ENCODE peak calls at places on chromosomes 6 and 20, in ten cellular contexts. I is pancreas; X is AG04450; L is cardiac muscle cell; J is CD8-positive, alpha-beta memory T cell; E is fibroblast of lung; O is ovary; H is SJSA1; P is CD8-positive, alpha-beta T cell; F is tibial nerve. T is an unnamed sample.

GRCh38 chr6:6749791-6750434 is 161.4 kb downstream of the LY86 start:
- DNase-seq in I (no peak), X (peak), L (peak), J (no peak), E (peak), O (peak), H (peak), P (no peak), F (peak), T (no peak)

GRCh38 chr6:11625302-11625701 is 87.8 kb downstream of the TMEM170B start:
- DNase-seq in I (no peak), X (no peak), L (no peak), J (no peak), E (no peak), O (no peak), H (peak), P (no peak), F (no peak), T (no peak)

GRCh38 chr6:3382399-3383279 is 74.2 kb downstream of the SLC22A23 start:
- DNase-seq in I (no peak), X (no peak), L (no peak), J (no peak), E (peak), O (no peak), H (peak), P (no peak), F (no peak), T (no peak)

GRCh38 chr20:48722002-48722731 is 105.6 kb downstream of the PREX1 start:
- DNase-seq in I (no peak), X (no peak), L (peak), J (no peak), E (peak), O (no peak), H (no peak), P (no peak), F (no peak), T (no peak)

GRCh38 chr6:15147827-15148226 is 98.0 kb upstream of the JARID2 start:
- DNase-seq in I (no peak), X (no peak), L (no peak), J (no peak), E (no peak), O (no peak), H (no peak), P (no peak), F (no peak), T (no peak)

GRCh38 chr20:52294106-52294628 is 102.6 kb upstream of the ZFP64 start:
- DNase-seq in I (no peak), X (no peak), L (peak), J (no peak), E (no peak), O (no peak), H (no peak), P (no peak), F (no peak), T (no peak)

GRCh38 chr6:83808926-83809325 is 44.2 kb upstream of the RIPPLY2 start:
- DNase-seq in I (no peak), X (no peak), L (no peak), J (no peak), E (no peak), O (no peak), H (no peak), P (no peak), F (no peak), T (no peak)

GRCh38 chr6:109349419-109349987 is 32.8 kb downstream of the CD164 start:
- DNase-seq in I (peak), X (peak), L (peak), J (no peak), E (peak), O (no peak), H (no peak), P (no peak), F (no peak), T (no peak)

GRCh38 chr20:52410182-52410647 is 218.6 kb upstream of the ZFP64 start:
- DNase-seq in I (no peak), X (no peak), L (peak), J (peak), E (peak), O (no peak), H (no peak), P (peak), F (no peak), T (no peak)

GRCh38 chr20:46293084-46293483 is 15.2 kb downstream of the CDH22 start:
- DNase-seq in I (no peak), X (peak), L (peak), J (no peak), E (peak), O (no peak), H (peak), P (no peak), F (no peak), T (peak)

GRCh38 chr20:58753267-58753928 is 60.8 kb downstream of the NPEPL1 start:
- DNase-seq in I (no peak), X (no peak), L (no peak), J (no peak), E (no peak), O (no peak), H (peak), P (no peak), F (no peak), T (no peak)
- H3K27ac ChIP-seq in I (no peak), X (no peak), L (no peak), J (no peak), E (no peak), O (no peak), H (peak), P (no peak), F (no peak), T (no peak)

GRCh38 chr6:163195721-163196691 is 218.5 kb upstream of the QKI start:
- DNase-seq in I (no peak), X (no peak), L (no peak), J (no peak), E (no peak), O (no peak), H (no peak), P (no peak), F (no peak), T (no peak)
- H3K27ac ChIP-seq in I (no peak), X (no peak), L (no peak), J (no peak), E (no peak), O (no peak), H (no peak), P (no peak), F (peak), T (no peak)

DNA sequence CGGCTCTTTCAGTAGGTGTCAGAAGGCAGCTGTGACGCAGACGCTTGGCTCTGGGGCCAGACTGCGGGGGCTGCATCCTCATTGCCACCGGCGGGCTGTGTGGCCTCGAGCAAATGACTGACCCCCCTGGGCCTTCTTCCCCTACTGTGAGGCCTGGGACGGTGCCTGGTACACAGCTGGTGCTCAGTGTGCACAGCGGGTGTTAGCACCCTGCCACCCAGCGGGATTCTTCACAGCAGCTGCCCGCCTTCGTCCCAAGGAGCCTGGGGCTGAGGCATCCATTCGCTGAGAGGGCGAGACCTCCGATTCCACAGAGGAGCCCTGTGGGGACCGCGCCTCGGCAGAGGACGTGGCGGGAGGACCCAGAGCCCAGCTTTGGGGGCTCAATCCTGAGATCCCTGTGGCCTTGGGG is 10.6 kb downstream of the SLCO4A1 start:
- DNase-seq in I (no peak), X (no peak), L (no peak), J (no peak), E (no peak), O (no peak), H (no peak), P (no peak), F (no peak), T (no peak)
- H3K27ac ChIP-seq in I (peak), X (peak), L (no peak), J (no peak), E (peak), O (peak), H (peak), P (peak), F (peak), T (no peak)

DNA sequence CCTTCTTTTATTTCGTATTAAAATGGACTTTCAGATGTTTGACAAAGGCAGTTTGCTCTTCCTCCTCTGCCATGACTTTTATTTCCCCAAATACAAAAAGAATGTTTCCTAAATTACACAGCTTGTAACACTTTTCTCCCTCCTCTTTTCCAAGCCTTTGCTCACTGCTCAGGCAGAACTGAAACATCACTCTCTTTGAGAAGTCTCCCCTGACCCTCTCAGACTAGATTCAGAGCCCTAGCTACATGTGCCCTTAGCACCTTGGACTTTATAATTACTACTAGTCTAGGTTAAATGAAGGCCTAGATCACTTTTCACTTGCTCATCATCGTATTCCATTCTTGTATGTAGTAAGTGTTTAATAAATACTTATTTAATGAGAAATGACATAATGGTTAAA is 8.5 kb upstream of the KIF6 start:
- DNase-seq in I (no peak), X (no peak), L (no peak), J (no peak), E (no peak), O (no peak), H (no peak), P (no peak), F (no peak), T (no peak)
- H3K27ac ChIP-seq in I (no peak), X (no peak), L (no peak), J (no peak), E (no peak), O (no peak), H (no peak), P (no peak), F (no peak), T (no peak)

GRCh38 chr6:106770663-106771062 is 141.3 kb downstream of the QRSL1 start:
- DNase-seq in I (peak), X (no peak), L (no peak), J (no peak), E (no peak), O (no peak), H (no peak), P (no peak), F (no peak), T (no peak)
- H3K27ac ChIP-seq in I (peak), X (no peak), L (no peak), J (no peak), E (no peak), O (no peak), H (no peak), P (no peak), F (no peak), T (no peak)

T was measured in DND-41.